ENCODE peak calls at places on chromosomes 4 and X, in eight cellular contexts. One of them, this sample, is unnamed.

GRCh38 chr4:16110906-16111305 is 27.1 kb upstream of the PROM1 start:
- DNase-seq in ovary: no peak
- DNase-seq in thoracic aorta: no peak
- DNase-seq in BJ: no peak
- DNase-seq in body of pancreas: no peak
- DNase-seq in right lobe of liver: no peak
- DNase-seq in psoas muscle: no peak
- DNase-seq in lung: peak
- DNase-seq in this sample: no peak

GRCh38 chrX:2714551-2714950 is 23.5 kb downstream of the CD99 start:
- DNase-seq in ovary: no peak
- DNase-seq in thoracic aorta: no peak
- DNase-seq in BJ: no peak
- DNase-seq in body of pancreas: no peak
- DNase-seq in right lobe of liver: no peak
- DNase-seq in psoas muscle: no peak
- DNase-seq in lung: no peak
- DNase-seq in this sample: no peak

GRCh38 chr4:15241946-15242345 is 185.9 kb upstream of the C1QTNF7 start:
- DNase-seq in ovary: no peak
- DNase-seq in thoracic aorta: no peak
- DNase-seq in BJ: no peak
- DNase-seq in body of pancreas: no peak
- DNase-seq in right lobe of liver: no peak
- DNase-seq in psoas muscle: no peak
- DNase-seq in lung: no peak
- DNase-seq in this sample: no peak

GRCh38 chrX:123860983-123861382 is 1.1 kb downstream of the XIAP start:
- DNase-seq in ovary: no peak
- DNase-seq in thoracic aorta: no peak
- DNase-seq in BJ: no peak
- DNase-seq in body of pancreas: peak
- DNase-seq in right lobe of liver: no peak
- DNase-seq in psoas muscle: no peak
- DNase-seq in lung: no peak
- DNase-seq in this sample: no peak

GRCh38 chr4:108078024-108078733 is 88.5 kb downstream of the HADH start:
- DNase-seq in ovary: no peak
- DNase-seq in thoracic aorta: no peak
- DNase-seq in BJ: no peak
- DNase-seq in body of pancreas: no peak
- DNase-seq in right lobe of liver: no peak
- DNase-seq in psoas muscle: no peak
- DNase-seq in lung: no peak
- DNase-seq in this sample: no peak

GRCh38 chr4:47837582-47838294 is at the start of gene CORIN:
- DNase-seq in ovary: no peak
- DNase-seq in thoracic aorta: no peak
- DNase-seq in BJ: no peak
- DNase-seq in body of pancreas: peak
- DNase-seq in right lobe of liver: peak
- DNase-seq in psoas muscle: no peak
- DNase-seq in lung: no peak
- DNase-seq in this sample: no peak

GRCh38 chrX:101359966-101360365 is 11.4 kb upstream of the TIMM8A start:
- DNase-seq in ovary: no peak
- DNase-seq in thoracic aorta: no peak
- DNase-seq in BJ: no peak
- DNase-seq in body of pancreas: no peak
- DNase-seq in right lobe of liver: no peak
- DNase-seq in psoas muscle: no peak
- DNase-seq in lung: no peak
- DNase-seq in this sample: no peak

GRCh38 chrX:119753639-119754257 is 4.6 kb upstream of the SOWAHD start:
- DNase-seq in ovary: no peak
- DNase-seq in thoracic aorta: no peak
- DNase-seq in BJ: no peak
- DNase-seq in body of pancreas: no peak
- DNase-seq in right lobe of liver: no peak
- DNase-seq in psoas muscle: no peak
- DNase-seq in lung: no peak
- DNase-seq in this sample: peak

GRCh38 chr4:174505012-174505411 is 17.3 kb downstream of the HPGD start:
- DNase-seq in ovary: no peak
- DNase-seq in thoracic aorta: no peak
- DNase-seq in BJ: no peak
- DNase-seq in body of pancreas: no peak
- DNase-seq in right lobe of liver: no peak
- DNase-seq in psoas muscle: no peak
- DNase-seq in lung: no peak
- DNase-seq in this sample: no peak

GRCh38 chr4:154911097-154911496 is 130.0 kb downstream of the RBM46 start:
- DNase-seq in ovary: no peak
- DNase-seq in thoracic aorta: no peak
- DNase-seq in BJ: no peak
- DNase-seq in body of pancreas: no peak
- DNase-seq in right lobe of liver: no peak
- DNase-seq in psoas muscle: no peak
- DNase-seq in lung: no peak
- DNase-seq in this sample: peak

GRCh38 chr4:139017861-139018260 is 2.3 kb downstream of the NOCT start:
- DNase-seq in ovary: no peak
- DNase-seq in thoracic aorta: no peak
- DNase-seq in BJ: no peak
- DNase-seq in body of pancreas: no peak
- DNase-seq in right lobe of liver: no peak
- DNase-seq in psoas muscle: no peak
- DNase-seq in lung: no peak
- DNase-seq in this sample: no peak

GRCh38 chrX:45381366-45381765 is 180.7 kb upstream of the DIPK2B start:
- DNase-seq in ovary: no peak
- DNase-seq in thoracic aorta: no peak
- DNase-seq in BJ: no peak
- DNase-seq in body of pancreas: no peak
- DNase-seq in right lobe of liver: no peak
- DNase-seq in psoas muscle: no peak
- DNase-seq in lung: no peak
- DNase-seq in this sample: no peak

GRCh38 chr4:121373841-121374240 is 7.0 kb downstream of the QRFPR start:
- DNase-seq in ovary: no peak
- DNase-seq in thoracic aorta: no peak
- DNase-seq in BJ: no peak
- DNase-seq in body of pancreas: no peak
- DNase-seq in right lobe of liver: no peak
- DNase-seq in psoas muscle: no peak
- DNase-seq in lung: no peak
- DNase-seq in this sample: no peak

GRCh38 chr4:13750594-13750993 is 123.1 kb upstream of the BOD1L1 start:
- DNase-seq in ovary: no peak
- DNase-seq in thoracic aorta: no peak
- DNase-seq in BJ: no peak
- DNase-seq in body of pancreas: no peak
- DNase-seq in right lobe of liver: no peak
- DNase-seq in psoas muscle: no peak
- DNase-seq in lung: no peak
- DNase-seq in this sample: no peak

GRCh38 chr4:139596680-139597279 is 40.8 kb upstream of the SETD7 start:
- DNase-seq in ovary: no peak
- DNase-seq in thoracic aorta: no peak
- DNase-seq in BJ: no peak
- DNase-seq in body of pancreas: no peak
- DNase-seq in right lobe of liver: no peak
- DNase-seq in psoas muscle: no peak
- DNase-seq in lung: no peak
- DNase-seq in this sample: no peak

GRCh38 chr4:25903905-25904747 is 9.9 kb upstream of the SMIM20 start:
- DNase-seq in ovary: no peak
- DNase-seq in thoracic aorta: no peak
- DNase-seq in BJ: no peak
- DNase-seq in body of pancreas: no peak
- DNase-seq in right lobe of liver: no peak
- DNase-seq in psoas muscle: no peak
- DNase-seq in lung: no peak
- DNase-seq in this sample: no peak

GRCh38 chrX:19017271-19017670 is 33.4 kb upstream of the PHKA2 start:
- DNase-seq in ovary: no peak
- DNase-seq in thoracic aorta: no peak
- DNase-seq in BJ: no peak
- DNase-seq in body of pancreas: peak
- DNase-seq in right lobe of liver: no peak
- DNase-seq in psoas muscle: peak
- DNase-seq in lung: no peak
- DNase-seq in this sample: peak

GRCh38 chrX:48919360-48919821 is 567 bp upstream of the PIM2 start:
- DNase-seq in ovary: no peak
- DNase-seq in thoracic aorta: no peak
- DNase-seq in BJ: no peak
- DNase-seq in body of pancreas: no peak
- DNase-seq in right lobe of liver: no peak
- DNase-seq in psoas muscle: no peak
- DNase-seq in lung: no peak
- DNase-seq in this sample: no peak

GRCh38 chrX:130834830-130835229 is 68.2 kb downstream of the ENOX2 start:
- DNase-seq in ovary: no peak
- DNase-seq in thoracic aorta: no peak
- DNase-seq in BJ: no peak
- DNase-seq in body of pancreas: no peak
- DNase-seq in right lobe of liver: no peak
- DNase-seq in psoas muscle: no peak
- DNase-seq in lung: no peak
- DNase-seq in this sample: no peak

GRCh38 chr4:84502333-84502954 is 3.4 kb upstream of the NKX6-1 start:
- DNase-seq in ovary: no peak
- DNase-seq in thoracic aorta: no peak
- DNase-seq in BJ: no peak
- DNase-seq in body of pancreas: no peak
- DNase-seq in right lobe of liver: no peak
- DNase-seq in psoas muscle: no peak
- DNase-seq in lung: no peak
- DNase-seq in this sample: no peak

GRCh38 chr4:16329132-16329796 is 103.0 kb upstream of the TAPT1 start:
- DNase-seq in ovary: no peak
- DNase-seq in thoracic aorta: no peak
- DNase-seq in BJ: no peak
- DNase-seq in body of pancreas: no peak
- DNase-seq in right lobe of liver: no peak
- DNase-seq in psoas muscle: no peak
- DNase-seq in lung: no peak
- DNase-seq in this sample: no peak

GRCh38 chr4:48943387-48943786 is 36.8 kb upstream of the OCIAD2 start:
- DNase-seq in ovary: no peak
- DNase-seq in thoracic aorta: no peak
- DNase-seq in BJ: no peak
- DNase-seq in body of pancreas: no peak
- DNase-seq in right lobe of liver: no peak
- DNase-seq in psoas muscle: no peak
- DNase-seq in lung: no peak
- DNase-seq in this sample: no peak
- TF ChIP-seq CTCF in ovary: no peak
- TF ChIP-seq CTCF in thoracic aorta: no peak
- TF ChIP-seq CTCF in BJ: peak
- TF ChIP-seq CTCF in body of pancreas: no peak
- TF ChIP-seq CTCF in right lobe of liver: peak
- TF ChIP-seq CTCF in psoas muscle: no peak
- TF ChIP-seq CTCF in lung: no peak
- TF ChIP-seq CTCF in this sample: no peak

DNA sequence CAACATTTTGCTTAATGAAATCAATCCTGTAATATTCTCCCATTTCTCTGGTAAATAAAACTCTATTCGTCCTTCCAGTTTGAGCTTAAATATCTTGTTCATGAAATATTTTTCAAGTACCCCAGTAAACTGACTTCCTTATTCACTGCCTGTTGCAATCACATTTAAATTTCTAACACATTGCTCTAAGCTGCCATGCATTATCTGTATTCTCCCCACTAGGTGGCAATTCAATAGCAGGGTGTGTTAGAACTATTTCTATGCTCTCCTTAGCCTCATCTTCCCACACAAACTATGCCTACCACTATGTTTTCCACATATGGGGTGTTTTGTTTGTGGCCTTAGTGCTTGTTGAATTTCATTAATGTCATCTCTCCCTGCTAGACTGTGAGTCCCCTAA is 377.1 kb upstream of the HS3ST1 start:
- DNase-seq in ovary: no peak
- DNase-seq in thoracic aorta: no peak
- DNase-seq in BJ: no peak
- DNase-seq in body of pancreas: no peak
- DNase-seq in right lobe of liver: no peak
- DNase-seq in psoas muscle: no peak
- DNase-seq in lung: no peak
- DNase-seq in this sample: no peak
- TF ChIP-seq CTCF in ovary: peak
- TF ChIP-seq CTCF in thoracic aorta: peak
- TF ChIP-seq CTCF in BJ: no peak
- TF ChIP-seq CTCF in body of pancreas: peak
- TF ChIP-seq CTCF in right lobe of liver: peak
- TF ChIP-seq CTCF in psoas muscle: no peak
- TF ChIP-seq CTCF in lung: peak
- TF ChIP-seq CTCF in this sample: peak

GRCh38 chr4:177367336-177367735 is 57.7 kb downstream of the NEIL3 start:
- DNase-seq in ovary: no peak
- DNase-seq in thoracic aorta: no peak
- DNase-seq in BJ: no peak
- DNase-seq in body of pancreas: no peak
- DNase-seq in right lobe of liver: no peak
- DNase-seq in psoas muscle: no peak
- DNase-seq in lung: no peak
- DNase-seq in this sample: peak
- TF ChIP-seq CTCF in ovary: no peak
- TF ChIP-seq CTCF in thoracic aorta: no peak
- TF ChIP-seq CTCF in BJ: peak
- TF ChIP-seq CTCF in body of pancreas: no peak
- TF ChIP-seq CTCF in right lobe of liver: peak
- TF ChIP-seq CTCF in psoas muscle: no peak
- TF ChIP-seq CTCF in lung: no peak
- TF ChIP-seq CTCF in this sample: no peak

DNA sequence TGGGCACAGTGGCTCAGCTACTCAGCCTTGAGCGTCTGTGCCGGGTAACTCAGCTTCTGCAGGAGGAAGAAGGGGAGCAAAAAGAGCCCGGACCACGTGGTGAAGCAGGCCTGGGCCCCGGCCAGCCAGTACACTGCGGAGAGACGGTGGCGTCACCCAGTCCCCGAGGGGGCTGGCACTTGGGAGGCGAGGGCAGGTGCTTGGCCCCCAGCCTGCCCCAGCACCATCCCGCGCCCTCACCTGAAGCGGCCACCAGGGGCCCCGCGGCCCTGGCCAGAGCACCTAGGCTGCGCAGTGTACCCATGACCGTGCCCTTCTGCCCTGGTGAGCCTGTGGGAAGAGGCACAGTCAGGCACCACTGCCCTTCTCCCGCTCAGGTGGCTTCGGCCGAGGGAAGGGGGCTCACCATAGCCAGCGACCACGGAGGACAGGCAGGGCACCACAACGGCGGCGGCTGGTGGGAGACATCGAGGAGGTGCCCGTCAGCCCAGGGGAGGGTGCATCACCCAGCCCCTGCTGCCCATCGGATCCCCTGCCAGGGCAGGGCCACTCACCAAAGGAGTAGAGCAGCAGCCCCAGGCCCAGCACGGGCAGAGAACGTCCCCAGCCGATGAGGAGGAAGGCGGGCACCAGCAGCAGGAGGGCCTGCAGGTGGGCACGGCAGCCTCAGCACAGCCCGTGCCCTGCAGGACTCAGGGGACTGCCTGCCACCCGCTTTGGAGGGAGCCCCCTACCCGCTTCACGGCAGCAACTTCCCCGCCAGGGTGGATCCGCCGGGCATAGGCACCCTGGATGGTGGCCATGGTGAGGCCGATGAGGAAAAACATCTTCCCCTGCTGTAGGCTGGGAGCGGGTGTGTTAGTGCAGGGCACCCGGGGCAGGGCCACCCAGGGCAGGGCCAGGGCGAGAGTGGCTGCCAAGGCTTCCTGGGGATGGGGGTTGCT is 32.1 kb downstream of the NOP14 start:
- DNase-seq in ovary: no peak
- DNase-seq in thoracic aorta: peak
- DNase-seq in BJ: no peak
- DNase-seq in body of pancreas: peak
- DNase-seq in right lobe of liver: peak
- DNase-seq in psoas muscle: no peak
- DNase-seq in lung: peak
- DNase-seq in this sample: peak
- TF ChIP-seq CTCF in ovary: no peak
- TF ChIP-seq CTCF in thoracic aorta: no peak
- TF ChIP-seq CTCF in BJ: peak
- TF ChIP-seq CTCF in body of pancreas: peak
- TF ChIP-seq CTCF in right lobe of liver: no peak
- TF ChIP-seq CTCF in psoas muscle: no peak
- TF ChIP-seq CTCF in lung: no peak
- TF ChIP-seq CTCF in this sample: peak